ENCODE peak calls at places on chromosome 15, in five cellular contexts. One of them, this sample, is unnamed.

GRCh38 chr15:48052871-48053383 is 67.9 kb upstream of the SLC24A5 start:
- DNase-seq in hippocampal formation: no peak
- DNase-seq in NCI-H82: peak
- DNase-seq in stimulated activated CD8-positive, alpha-beta memory T cell treated with anti-CD3 and anti-CD28 coated beads, Interleukin-4, amount 100 ng/mL, for 24 hours: no peak
- DNase-seq in occipital lobe: no peak
- DNase-seq in this sample: no peak

GRCh38 chr15:69666441-69666882 is 213.8 kb downstream of the RPLP1 start:
- DNase-seq in hippocampal formation: no peak
- DNase-seq in stimulated activated CD8-positive, alpha-beta memory T cell treated with anti-CD3 and anti-CD28 coated beads, Interleukin-4, amount 100 ng/mL, for 24 hours: no peak
- DNase-seq in occipital lobe: peak
- DNase-seq in NCI-H82: no peak
- DNase-seq in this sample: no peak

GRCh38 chr15:68676011-68676605 is 97.3 kb downstream of the CORO2B start:
- DNase-seq in NCI-H82: peak
- DNase-seq in stimulated activated CD8-positive, alpha-beta memory T cell treated with anti-CD3 and anti-CD28 coated beads, Interleukin-4, amount 100 ng/mL, for 24 hours: no peak
- DNase-seq in occipital lobe: no peak
- DNase-seq in hippocampal formation: no peak
- DNase-seq in this sample: no peak

GRCh38 chr15:60223161-60223560 is 174.6 kb downstream of the ANXA2 start:
- DNase-seq in occipital lobe: no peak
- DNase-seq in stimulated activated CD8-positive, alpha-beta memory T cell treated with anti-CD3 and anti-CD28 coated beads, Interleukin-4, amount 100 ng/mL, for 24 hours: no peak
- DNase-seq in hippocampal formation: no peak
- DNase-seq in NCI-H82: no peak
- DNase-seq in this sample: peak

GRCh38 chr15:46127361-46127874 is 492.6 kb downstream of the SQOR start:
- DNase-seq in NCI-H82: no peak
- DNase-seq in occipital lobe: no peak
- DNase-seq in stimulated activated CD8-positive, alpha-beta memory T cell treated with anti-CD3 and anti-CD28 coated beads, Interleukin-4, amount 100 ng/mL, for 24 hours: no peak
- DNase-seq in hippocampal formation: no peak
- DNase-seq in this sample: no peak

GRCh38 chr15:56495050-56495449 is 30.1 kb upstream of the MNS1 start:
- DNase-seq in NCI-H82: no peak
- DNase-seq in occipital lobe: no peak
- DNase-seq in stimulated activated CD8-positive, alpha-beta memory T cell treated with anti-CD3 and anti-CD28 coated beads, Interleukin-4, amount 100 ng/mL, for 24 hours: no peak
- DNase-seq in hippocampal formation: no peak
- DNase-seq in this sample: no peak

GRCh38 chr15:92306662-92307061 is 87.0 kb upstream of the ST8SIA2 start:
- DNase-seq in NCI-H82: peak
- DNase-seq in hippocampal formation: peak
- DNase-seq in stimulated activated CD8-positive, alpha-beta memory T cell treated with anti-CD3 and anti-CD28 coated beads, Interleukin-4, amount 100 ng/mL, for 24 hours: no peak
- DNase-seq in occipital lobe: no peak
- DNase-seq in this sample: peak

GRCh38 chr15:80512729-80513670 is 108.8 kb downstream of the ARNT2 start:
- DNase-seq in occipital lobe: no peak
- DNase-seq in stimulated activated CD8-positive, alpha-beta memory T cell treated with anti-CD3 and anti-CD28 coated beads, Interleukin-4, amount 100 ng/mL, for 24 hours: no peak
- DNase-seq in hippocampal formation: peak
- DNase-seq in NCI-H82: peak
- DNase-seq in this sample: peak

GRCh38 chr15:89442671-89443307 is 53.6 kb downstream of the RHCG start:
- DNase-seq in stimulated activated CD8-positive, alpha-beta memory T cell treated with anti-CD3 and anti-CD28 coated beads, Interleukin-4, amount 100 ng/mL, for 24 hours: peak
- DNase-seq in hippocampal formation: peak
- DNase-seq in NCI-H82: peak
- DNase-seq in occipital lobe: no peak
- DNase-seq in this sample: peak